ENCODE peak calls at places on chromosomes 2 and 18, in four cellular contexts. W is endodermal cell, Y is OCI-LY7, U is neural crest cell. T is an unnamed sample.

GRCh38 chr2:58475756-58476155 is 234.6 kb upstream of the FANCL start:
- DNase-seq in W (no peak), Y (no peak), U (no peak), T (no peak)

GRCh38 chr2:213688129-213688528 is 403.9 kb downstream of the SPAG16 start:
- DNase-seq in W (no peak), Y (no peak), U (no peak), T (no peak)

GRCh38 chr18:9701604-9702324 is 6.3 kb upstream of the RAB31 start:
- DNase-seq in W (no peak), Y (no peak), U (no peak), T (no peak)

GRCh38 chr18:58831610-58832009 is 33.1 kb upstream of the ZNF532 start:
- DNase-seq in W (no peak), Y (no peak), U (no peak), T (no peak)

GRCh38 chr2:100350661-100351185 is 28.4 kb upstream of the LONRF2 start:
- DNase-seq in W (no peak), Y (no peak), U (no peak), T (no peak)

GRCh38 chr2:44934962-44935853 is 6.3 kb upstream of the SIX3 start:
- DNase-seq in W (peak), Y (no peak), U (no peak), T (no peak)

GRCh38 chr2:202418027-202418426 is 41.9 kb downstream of the BMPR2 start:
- DNase-seq in W (no peak), Y (no peak), U (no peak), T (no peak)

GRCh38 chr2:74262681-74263080 is 64.3 kb downstream of the MTHFD2 start:
- DNase-seq in W (no peak), Y (no peak), U (no peak), T (no peak)

GRCh38 chr2:29518988-29519925 is 402.1 kb downstream of the ALK start:
- DNase-seq in W (no peak), Y (no peak), U (no peak), T (no peak)

GRCh38 chr2:105697781-105698449 is 46.8 kb upstream of the NCK2 start:
- DNase-seq in W (no peak), Y (no peak), U (no peak), T (no peak)

GRCh38 chr2:3738454-3738853 is 35.1 kb downstream of the DCDC2C start:
- DNase-seq in W (peak), Y (peak), U (peak), T (no peak)
- TF ChIP-seq CTCF in W (peak), Y (peak), U (peak), T (peak)

DNA sequence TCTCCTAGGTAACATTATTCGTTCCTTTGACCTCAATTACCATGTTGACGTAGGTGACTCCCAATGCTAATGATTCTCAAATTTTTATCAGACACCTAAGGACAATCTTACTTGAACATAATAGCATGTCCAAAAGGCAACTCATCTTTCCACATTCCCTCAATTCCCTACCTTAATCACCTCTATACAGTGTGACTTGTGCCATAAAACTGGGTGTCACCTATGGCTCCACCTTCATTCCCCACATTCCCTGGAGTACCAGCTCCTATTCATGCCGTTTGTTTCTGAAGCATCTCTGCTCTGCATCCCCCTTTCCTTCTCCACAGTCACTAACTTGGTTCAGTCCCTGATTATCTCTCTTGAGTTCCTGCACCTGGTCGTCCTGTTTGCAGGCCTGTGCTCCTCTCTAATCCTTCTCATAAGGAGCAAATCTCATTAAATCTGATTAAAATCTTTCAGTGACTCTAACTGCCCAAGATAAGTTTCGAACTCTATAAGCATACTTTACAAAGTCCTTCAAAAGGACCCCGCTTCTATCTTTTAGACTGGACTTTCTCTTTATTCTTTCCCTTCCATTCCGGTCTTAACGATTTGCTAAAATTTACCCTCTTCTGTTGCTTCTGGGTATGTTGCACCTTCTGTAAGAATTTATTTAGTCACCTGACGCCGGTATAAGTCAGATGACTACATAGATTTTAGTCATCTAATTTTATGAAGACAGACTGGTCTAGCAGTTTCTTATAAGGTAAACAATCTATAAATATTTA is 128.7 kb downstream of the OSBPL1A start:
- DNase-seq in W (no peak), Y (no peak), U (no peak), T (no peak)
- TF ChIP-seq CTCF in W (no peak), Y (no peak), U (no peak), T (no peak)

GRCh38 chr2:1653956-1654695 is 90.2 kb downstream of the PXDN start:
- DNase-seq in W (peak), Y (no peak), U (no peak), T (no peak)
- TF ChIP-seq CTCF in W (no peak), Y (no peak), U (no peak), T (no peak)

GRCh38 chr2:166786707-166787106 is 101.6 kb upstream of the XIRP2 start:
- DNase-seq in W (no peak), Y (no peak), U (no peak), T (no peak)
- TF ChIP-seq CTCF in W (no peak), Y (no peak), U (no peak), T (no peak)

DNA sequence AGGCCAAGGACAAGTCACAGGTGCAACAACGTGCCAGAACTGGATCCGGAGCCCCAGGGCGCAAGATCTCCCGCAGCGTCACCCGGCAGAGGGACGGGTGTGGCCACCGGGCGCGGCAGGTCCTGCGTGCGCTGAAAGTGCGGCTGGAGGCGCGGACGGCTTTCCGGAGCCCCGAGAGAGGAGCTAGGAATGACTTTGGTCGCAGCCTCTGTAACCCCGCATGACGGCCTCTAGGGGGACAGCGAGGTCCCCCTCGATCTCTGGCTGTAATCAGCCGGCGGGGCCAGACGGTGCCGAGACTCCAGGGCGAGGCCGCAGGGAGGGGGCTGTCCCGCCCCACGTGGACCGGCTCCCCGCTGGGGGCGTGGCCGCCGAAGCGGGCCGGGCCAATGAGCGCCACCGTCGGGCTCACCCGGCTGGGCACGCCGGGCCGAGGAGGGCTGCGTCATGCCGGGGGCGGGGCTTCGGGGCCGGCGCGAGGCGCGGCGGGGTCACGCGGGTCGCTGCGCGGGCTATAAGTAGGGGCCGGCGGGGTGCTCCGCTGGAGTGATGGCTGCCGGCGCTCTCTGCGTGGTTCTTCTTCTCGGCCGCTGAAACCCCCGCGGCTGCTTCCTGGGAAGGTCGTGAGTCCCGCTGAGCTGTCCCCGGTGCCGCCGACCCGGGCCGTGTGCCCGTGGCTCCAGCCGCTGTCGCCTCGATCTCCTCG is at the start of gene SLC20A1:
- DNase-seq in W (peak), Y (peak), U (peak), T (peak)
- TF ChIP-seq CTCF in W (peak), Y (peak), U (peak), T (peak)